ENCODE peak calls at places on chromosomes 7 and 10, in six cellular contexts. R is fibroblast of lung, T is AG04450, C is lower lobe of right lung, U is OCI-LY7, F is psoas muscle. G is an unnamed sample.

GRCh38 chr10:93436577-93436976 is 45.6 kb downstream of the MYOF start:
- DNase-seq in T (peak), R (peak), U (no peak), C (no peak), F (peak), G (no peak)

GRCh38 chr7:2224934-2225333 is 7.8 kb downstream of the MAD1L1 start:
- DNase-seq in R (no peak), T (no peak), F (no peak), C (peak), U (no peak), G (no peak)

GRCh38 chr7:158394936-158395335 is 192.7 kb downstream of the PTPRN2 start:
- DNase-seq in T (no peak), F (no peak), R (no peak), U (peak), C (peak), G (no peak)

GRCh38 chr10:132654708-132655661 is 117.4 kb downstream of the INPP5A start:
- DNase-seq in C (peak), T (peak), F (peak), U (peak), R (peak), G (peak)

GRCh38 chr7:66267249-66267648 is 62.1 kb downstream of the TPST1 start:
- DNase-seq in R (peak), T (peak), F (no peak), C (no peak), U (no peak), G (no peak)

GRCh38 chr10:119005377-119006043 is 24.0 kb upstream of the NANOS1 start:
- DNase-seq in C (no peak), U (no peak), R (peak), F (no peak), T (no peak), G (no peak)

GRCh38 chr7:1533569-1534329 is 3.2 kb downstream of the MAFK start:
- DNase-seq in F (peak), U (no peak), T (peak), C (no peak), R (peak), G (no peak)

GRCh38 chr7:158802535-158803199 is 26.6 kb downstream of the ESYT2 start:
- DNase-seq in C (no peak), F (no peak), R (peak), U (no peak), T (no peak), G (no peak)

GRCh38 chr7:33040803-33041516 is 21.6 kb downstream of the NT5C3A start:
- DNase-seq in R (peak), U (peak), C (no peak), T (no peak), F (no peak), G (no peak)

DNA sequence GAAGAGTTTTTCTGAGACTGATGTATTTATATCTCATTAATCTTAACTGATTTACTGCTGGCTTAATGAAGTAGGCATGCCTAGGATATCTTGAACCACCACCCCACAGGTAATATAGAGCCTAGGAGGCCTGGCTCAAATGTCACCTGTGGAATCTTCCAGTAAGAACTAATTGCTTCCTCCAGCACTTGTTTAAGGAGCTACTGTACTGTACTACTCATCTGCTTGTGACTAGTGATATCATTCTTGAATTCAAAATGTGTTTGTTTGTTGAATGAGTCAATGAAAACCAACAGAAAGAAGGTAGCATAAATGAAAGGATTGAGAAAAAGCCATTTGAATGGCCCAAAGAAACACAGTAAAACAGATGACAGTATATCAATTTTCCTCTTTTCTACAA is 43.6 kb upstream of the SLIT1 start:
- DNase-seq in U (no peak), C (no peak), T (no peak), F (no peak), R (peak), G (no peak)
- H3K4me3 ChIP-seq in U (no peak), C (no peak), T (no peak), F (no peak), R (no peak), G (no peak)

DNA sequence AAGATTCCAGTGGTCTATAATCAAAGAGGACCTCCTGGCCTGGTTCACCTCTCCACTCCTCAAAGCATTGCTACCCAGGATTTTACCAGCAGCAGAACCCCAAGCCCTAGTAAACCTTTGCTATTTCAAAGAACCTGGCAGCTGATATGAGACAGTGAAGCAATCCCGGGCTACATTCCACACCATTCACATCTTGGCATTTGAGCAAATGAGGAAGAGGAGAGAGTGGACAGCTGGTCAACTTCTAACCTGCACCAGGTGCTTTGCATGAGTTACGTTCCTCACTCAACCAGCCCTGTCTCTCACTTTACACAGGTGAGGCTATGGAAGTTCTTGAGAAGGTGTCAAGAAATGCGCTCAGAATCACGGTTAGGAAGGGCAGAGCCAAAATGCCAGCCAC is 1.1 kb downstream of the CCDC3 start:
- DNase-seq in T (no peak), U (no peak), C (no peak), F (no peak), R (no peak), G (no peak)
- H3K4me3 ChIP-seq in T (no peak), U (no peak), C (peak), F (peak), R (no peak), G (no peak)

GRCh38 chr10:117130862-117131389 is 7.1 kb downstream of the VAX1 start:
- DNase-seq in T (no peak), U (no peak), F (no peak), C (no peak), R (no peak), G (no peak)
- H3K4me3 ChIP-seq in T (no peak), U (no peak), F (no peak), C (peak), R (no peak), G (no peak)

DNA sequence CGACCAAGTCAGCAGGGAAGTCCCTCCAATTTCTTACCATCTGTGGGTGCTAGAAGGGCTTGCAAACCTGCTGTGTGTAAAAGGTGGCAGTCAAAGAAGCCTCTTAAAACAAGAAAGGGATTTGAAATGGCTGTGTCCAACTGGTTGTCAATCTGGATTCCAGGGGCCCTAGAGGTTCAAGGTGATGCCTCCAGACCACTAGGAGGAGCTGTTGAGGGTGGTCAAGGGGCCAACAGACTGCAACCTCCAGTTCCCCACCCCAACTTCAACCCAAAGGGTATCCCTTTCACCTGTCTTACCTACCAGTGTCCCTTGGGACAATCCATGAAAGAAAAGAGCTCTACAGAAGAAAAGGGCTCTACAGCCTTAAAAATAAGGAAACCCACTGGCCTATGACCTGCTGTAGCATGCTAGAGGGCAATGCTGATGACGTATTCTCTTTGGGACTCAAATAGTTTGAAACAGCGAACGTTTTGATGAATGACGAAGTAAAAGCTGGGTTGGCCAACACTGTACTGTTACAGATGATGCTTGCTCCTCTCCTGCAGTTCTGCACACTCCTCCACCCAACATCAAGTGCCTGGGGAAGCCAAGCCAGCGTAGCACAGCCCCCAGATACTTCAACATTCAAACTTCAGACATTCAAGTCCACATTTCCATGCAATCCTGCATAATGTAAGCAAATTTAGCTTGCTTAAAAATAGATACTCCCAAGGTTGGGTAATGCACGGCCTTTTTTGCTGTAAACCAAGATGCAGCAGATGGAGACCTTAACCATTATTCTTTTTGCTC is 46.0 kb upstream of the WDR11 start:
- DNase-seq in U (no peak), F (no peak), R (no peak), C (no peak), T (no peak), G (no peak)
- H3K4me3 ChIP-seq in U (no peak), F (no peak), R (no peak), C (no peak), T (no peak), G (no peak)

GRCh38 chr10:128149267-128149666 is 23.0 kb upstream of the MKI67 start:
- DNase-seq in C (no peak), U (no peak), R (no peak), T (no peak), F (no peak), G (no peak)

GRCh38 chr10:128151031-128151430 is 24.8 kb upstream of the MKI67 start:
- DNase-seq in U (no peak), R (no peak), C (no peak), F (no peak), T (no peak), G (no peak)

GRCh38 chr10:128152741-128153583 is 26.7 kb upstream of the MKI67 start:
- DNase-seq in T (no peak), F (no peak), C (no peak), R (no peak), U (no peak), G (no peak)

GRCh38 chr10:128150045-128150493 is 23.8 kb upstream of the MKI67 start:
- DNase-seq in R (peak), F (peak), U (peak), C (peak), T (peak), G (peak)

GRCh38 chr10:128150551-128150950 is 24.3 kb upstream of the MKI67 start:
- DNase-seq in R (no peak), U (no peak), F (no peak), T (no peak), C (no peak), G (no peak)
- H3K4me3 ChIP-seq in R (peak), U (no peak), F (peak), T (peak), C (peak), G (peak)

DNA sequence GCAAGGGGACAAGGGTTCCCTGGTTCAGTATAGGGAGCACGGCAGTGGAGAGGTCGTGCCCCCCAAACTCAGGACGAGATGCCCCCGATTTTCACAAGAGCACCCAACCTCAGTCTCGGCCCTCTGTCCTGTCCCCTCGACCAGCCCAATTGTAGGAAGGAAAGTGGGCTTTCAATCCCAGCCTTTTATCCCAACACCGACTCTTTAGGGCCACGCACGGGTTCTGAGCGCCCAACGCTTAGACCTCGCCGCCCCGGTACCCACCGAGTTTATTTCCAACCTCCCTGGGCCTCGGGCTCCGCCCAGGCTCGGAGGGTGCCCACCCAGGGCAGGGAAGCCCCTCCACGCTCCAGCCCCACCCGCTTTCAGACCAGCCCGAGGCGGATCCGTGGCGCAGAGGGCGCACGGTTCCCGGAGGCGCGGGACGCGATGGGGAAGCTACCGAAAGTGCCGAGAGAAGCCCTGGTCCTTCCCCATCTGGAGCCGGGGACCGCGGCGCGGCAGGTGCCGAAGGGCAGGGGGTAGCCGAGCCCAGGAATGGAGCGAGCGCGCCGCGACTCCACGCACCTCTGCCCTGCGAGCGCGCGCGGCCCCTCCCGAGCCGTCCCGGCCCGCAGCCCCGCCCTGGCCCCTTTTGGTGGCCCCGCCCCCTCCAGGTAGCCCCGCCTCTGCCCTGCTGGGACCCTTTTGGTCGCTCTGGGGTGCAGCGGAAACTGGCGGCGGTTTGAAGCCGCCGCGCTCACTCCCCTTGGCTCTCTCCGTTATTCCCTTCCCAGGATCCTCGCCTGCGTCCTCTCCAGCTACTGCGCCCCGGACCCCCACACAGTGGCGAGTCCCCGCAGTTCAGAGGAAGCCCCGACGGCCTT is 20.4 kb downstream of the GRID2IP start:
- DNase-seq in T (no peak), R (no peak), F (no peak), C (no peak), U (peak), G (peak)
- H3K4me3 ChIP-seq in T (peak), R (no peak), F (peak), C (peak), U (peak), G (peak)

DNA sequence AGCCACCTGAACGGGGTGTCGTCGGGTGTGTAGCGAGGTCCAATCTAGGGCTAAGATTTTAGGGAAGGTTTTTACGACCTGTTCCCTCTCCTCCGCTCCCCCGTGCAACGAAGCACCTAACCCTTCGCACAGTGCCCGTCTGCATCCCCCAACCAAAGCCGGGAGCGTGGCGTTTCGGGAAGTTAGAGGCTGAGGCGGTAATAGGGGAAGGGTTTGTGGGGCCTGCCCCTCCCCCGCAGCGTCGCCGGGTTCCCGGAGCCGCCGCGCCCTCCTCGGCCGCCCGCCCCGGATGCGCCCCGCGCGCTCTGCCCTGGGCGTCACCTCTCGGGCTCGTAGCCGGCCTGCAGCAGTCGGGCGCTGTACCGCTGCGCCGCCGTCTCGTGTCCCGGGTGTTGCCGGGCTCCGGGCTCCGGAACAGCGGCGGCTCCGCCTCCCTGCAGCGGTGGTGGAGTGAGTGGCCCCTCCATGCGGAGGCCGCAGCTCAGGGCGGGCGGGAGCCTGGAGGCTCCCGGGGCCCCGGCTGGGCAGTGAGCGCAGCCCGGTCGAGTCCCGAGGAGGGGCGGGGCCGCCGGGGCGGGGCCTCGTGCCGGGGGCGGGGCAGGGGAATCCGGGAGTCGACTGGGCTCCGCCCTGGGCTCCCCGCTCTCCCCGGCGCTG is at the start of gene IMPDH1:
- DNase-seq in R (peak), C (peak), F (peak), T (peak), U (peak), G (peak)
- H3K4me3 ChIP-seq in R (peak), C (peak), F (peak), T (peak), U (peak), G (peak)

GRCh38 chr7:13593854-13594253 is 395.6 kb downstream of the ETV1 start:
- DNase-seq in T (no peak), C (no peak), F (no peak), R (no peak), U (no peak), G (no peak)
- H3K4me3 ChIP-seq in T (no peak), C (no peak), F (no peak), R (no peak), U (no peak), G (no peak)